ENCODE peak calls at places on chromosomes 4 and X, in nine cellular contexts. U is ELR; V is frontal cortex; W is activated CD4-positive, alpha-beta T cell treated with anti-CD3 and anti-CD28 coated beads, Interleukin-2, amount 50 U/mL, for 4 hours; P is CD8-positive, alpha-beta memory T cell; J is aorta; B is cardiac fibroblast; D is CD4-positive, CD25-positive, alpha-beta regulatory T cell; S is putamen. A is an unnamed sample.

GRCh38 chr4:87123241-87123640 is 97.2 kb downstream of the KLHL8 start:
- DNase-seq in U (no peak), V (no peak), W (no peak), P (no peak), J (no peak), B (no peak), D (no peak), S (no peak), A (no peak)

GRCh38 chr4:73259552-73260140 is 1.0 kb upstream of the ANKRD17 start:
- DNase-seq in U (peak), V (no peak), W (no peak), P (peak), J (no peak), B (peak), D (no peak), S (no peak), A (no peak)

GRCh38 chr4:185104733-185105132 is 38.3 kb upstream of the SLC25A4 start:
- DNase-seq in U (no peak), V (no peak), W (no peak), P (no peak), J (no peak), B (no peak), D (no peak), S (no peak), A (no peak)

GRCh38 chrX:15598031-15598430 is 2.7 kb downstream of the ACE2 start:
- DNase-seq in U (no peak), V (no peak), W (no peak), P (no peak), J (no peak), B (no peak), D (no peak), S (no peak), A (no peak)

GRCh38 chrX:44343412-44343942 is at the start of gene EFHC2:
- DNase-seq in U (peak), V (peak), W (peak), P (peak), J (peak), B (peak), D (peak), S (peak), A (peak)

GRCh38 chrX:39828971-39829370 is 268.8 kb downstream of the BCOR start:
- DNase-seq in U (no peak), V (no peak), W (no peak), P (no peak), J (no peak), B (no peak), D (no peak), S (no peak), A (no peak)

GRCh38 chrX:39205467-39205866 is 404.2 kb downstream of the MID1IP1 start:
- DNase-seq in U (no peak), V (no peak), W (no peak), P (no peak), J (no peak), B (no peak), D (no peak), S (no peak), A (no peak)

GRCh38 chrX:135191838-135192237 is 20.6 kb upstream of the CT55 start:
- DNase-seq in U (no peak), V (no peak), W (no peak), P (no peak), J (no peak), B (no peak), D (no peak), S (no peak), A (no peak)

GRCh38 chr4:169492436-169493163 is 119.8 kb downstream of the NEK1 start:
- DNase-seq in U (peak), V (peak), W (peak), P (no peak), J (no peak), B (peak), D (no peak), S (no peak), A (no peak)

GRCh38 chrX:17842769-17843525 is 18.2 kb downstream of the RAI2 start:
- DNase-seq in U (no peak), V (no peak), W (no peak), P (no peak), J (no peak), B (no peak), D (no peak), S (no peak), A (no peak)

GRCh38 chr4:46123872-46124755 is at the start of gene GABRG1:
- DNase-seq in U (no peak), V (no peak), W (no peak), P (no peak), J (no peak), B (no peak), D (no peak), S (peak), A (peak)

GRCh38 chr4:112173593-112174559 is 28.6 kb downstream of the FAM241A start:
- DNase-seq in U (peak), V (no peak), W (no peak), P (no peak), J (no peak), B (no peak), D (no peak), S (no peak), A (no peak)

GRCh38 chr4:89031272-89031671 is 25.7 kb downstream of the FAM13A start:
- DNase-seq in U (no peak), V (no peak), W (no peak), P (no peak), J (no peak), B (no peak), D (no peak), S (no peak), A (no peak)

GRCh38 chr4:26992657-26993361 is 132.2 kb downstream of the STIM2 start:
- DNase-seq in U (no peak), V (no peak), W (no peak), P (no peak), J (no peak), B (peak), D (no peak), S (peak), A (peak)

GRCh38 chr4:36280555-36280954 is 861 bp upstream of the DTHD1 start:
- DNase-seq in U (no peak), V (peak), W (no peak), P (no peak), J (no peak), B (no peak), D (no peak), S (no peak), A (no peak)

GRCh38 chr4:102535398-102536082 is 34.4 kb downstream of the NFKB1 start:
- DNase-seq in U (peak), V (no peak), W (no peak), P (no peak), J (no peak), B (peak), D (no peak), S (no peak), A (no peak)

GRCh38 chrX:112087545-112087944 is 5.0 kb upstream of the TRPC5 start:
- DNase-seq in U (no peak), V (no peak), W (no peak), P (no peak), J (no peak), B (no peak), D (no peak), S (no peak), A (no peak)

GRCh38 chr4:52704676-52705075 is 45.6 kb upstream of the USP46 start:
- DNase-seq in U (no peak), V (no peak), W (no peak), P (no peak), J (no peak), B (peak), D (no peak), S (no peak), A (no peak)

GRCh38 chr4:122764071-122764807 is 31.7 kb downstream of the BBS12 start:
- DNase-seq in U (peak), V (no peak), W (no peak), P (no peak), J (no peak), B (peak), D (no peak), S (no peak), A (no peak)

GRCh38 chrX:46444011-46444410 is 101.2 kb downstream of the ZNF674 start:
- DNase-seq in U (peak), V (no peak), W (no peak), P (no peak), J (no peak), B (peak), D (no peak), S (no peak), A (no peak)

GRCh38 chr4:123816462-123816861 is 419.9 kb downstream of the SPRY1 start:
- DNase-seq in U (no peak), V (no peak), W (no peak), P (no peak), J (no peak), B (no peak), D (no peak), S (no peak), A (no peak)

A was measured in tibial nerve.